ENCODE peak calls at places on chromosomes 13 and 19, in eight cellular contexts. B is stomach, K is transverse colon, Q is upper lobe of left lung, T is A549, J is ovary, F is tibial nerve, M is sigmoid colon. E is an unnamed sample.

GRCh38 chr13:22422023-22422422 is 751.1 kb downstream of the FGF9 start:
- DNase-seq in F (no peak), B (no peak), K (no peak), J (no peak), Q (no peak), T (no peak), M (no peak), E (no peak)

GRCh38 chr19:51688665-51689571 is 4.2 kb upstream of the SPACA6 start:
- DNase-seq in B (peak; percentile 88), M (peak; percentile 97), T (peak; percentile 95), J (peak; percentile 97), F (peak; percentile 90), Q (peak; percentile 91), K (peak; percentile 82), E (peak; percentile 93)

GRCh38 chr19:42067315-42067888 is 2.6 kb downstream of the GRIK5 start:
- DNase-seq in B (no peak), K (no peak), M (no peak), J (no peak), T (no peak), Q (no peak), F (no peak), E (no peak)

GRCh38 chr13:38752726-38753125 is 65.8 kb downstream of the FREM2 start:
- DNase-seq in K (no peak), M (no peak), B (no peak), J (no peak), T (no peak), Q (no peak), F (no peak), E (no peak)

GRCh38 chr13:77136902-77137420 is 110.0 kb upstream of the FBXL3 start:
- DNase-seq in F (no peak), J (no peak), M (no peak), T (no peak), B (no peak), Q (no peak), K (no peak), E (no peak)

GRCh38 chr19:19657397-19657783 is 6.1 kb downstream of the ATP13A1 start:
- DNase-seq in T (no peak), J (peak; percentile 33), K (no peak), F (no peak), Q (no peak), M (no peak), B (no peak), E (no peak)

GRCh38 chr19:39413903-39414608 is 1.6 kb downstream of the PLEKHG2 start:
- DNase-seq in J (peak; percentile 59), M (peak; percentile 81), F (no peak), K (peak; percentile 31), Q (peak; percentile 83), T (peak; percentile 77), B (no peak), E (peak; percentile 85)

GRCh38 chr13:103246581-103247200 is 180.5 kb upstream of the SLC10A2 start:
- DNase-seq in Q (no peak), K (no peak), J (no peak), B (no peak), F (no peak), M (no peak), T (no peak), E (no peak)

GRCh38 chr19:10812902-10813404 is 23.1 kb downstream of the TMED1 start:
- DNase-seq in B (peak; percentile 33), F (peak; percentile 38), Q (no peak), M (peak; percentile 83), T (peak; percentile 71), K (peak; percentile 34), J (no peak), E (no peak)

GRCh38 chr13:70366720-70367119 is 258.5 kb upstream of the KLHL1 start:
- DNase-seq in B (no peak), F (no peak), J (no peak), T (no peak), Q (no peak), M (no peak), K (no peak), E (no peak)

GRCh38 chr13:26538363-26539317 is 18.8 kb upstream of the WASF3 start:
- DNase-seq in Q (no peak), J (no peak), K (no peak), B (no peak), M (no peak), T (no peak), F (no peak), E (no peak)

GRCh38 chr13:36619535-36619934 is 54.3 kb upstream of the SERTM1 start:
- DNase-seq in K (no peak), M (no peak), J (no peak), Q (no peak), B (no peak), F (no peak), T (no peak), E (no peak)

DNA sequence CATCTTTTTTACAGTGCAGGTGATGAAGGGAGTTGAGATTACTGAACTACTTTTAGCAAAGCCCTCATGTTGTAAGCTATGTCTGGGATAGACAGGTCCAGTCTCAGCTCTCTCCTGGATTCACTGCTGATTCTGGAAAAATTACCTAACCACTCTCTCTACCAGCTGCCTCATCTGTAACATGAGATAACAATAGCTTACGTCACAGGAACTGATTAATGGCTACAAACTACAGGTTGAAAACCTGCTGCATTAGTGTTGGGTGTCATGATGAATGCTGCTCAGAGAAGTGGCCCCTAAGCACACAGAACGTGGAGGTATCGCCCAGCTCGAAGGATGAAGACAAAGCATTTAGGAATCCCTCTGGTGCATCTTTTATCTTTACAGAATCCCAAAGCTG is 277.8 kb downstream of the ABCC4 start:
- DNase-seq in T (no peak), J (no peak), M (no peak), K (no peak), Q (no peak), F (no peak), B (no peak), E (no peak)
- TF ChIP-seq EP300 in T (no peak), J (no peak), M (no peak), K (no peak), Q (no peak), F (no peak), B (no peak), E (no peak)

DNA sequence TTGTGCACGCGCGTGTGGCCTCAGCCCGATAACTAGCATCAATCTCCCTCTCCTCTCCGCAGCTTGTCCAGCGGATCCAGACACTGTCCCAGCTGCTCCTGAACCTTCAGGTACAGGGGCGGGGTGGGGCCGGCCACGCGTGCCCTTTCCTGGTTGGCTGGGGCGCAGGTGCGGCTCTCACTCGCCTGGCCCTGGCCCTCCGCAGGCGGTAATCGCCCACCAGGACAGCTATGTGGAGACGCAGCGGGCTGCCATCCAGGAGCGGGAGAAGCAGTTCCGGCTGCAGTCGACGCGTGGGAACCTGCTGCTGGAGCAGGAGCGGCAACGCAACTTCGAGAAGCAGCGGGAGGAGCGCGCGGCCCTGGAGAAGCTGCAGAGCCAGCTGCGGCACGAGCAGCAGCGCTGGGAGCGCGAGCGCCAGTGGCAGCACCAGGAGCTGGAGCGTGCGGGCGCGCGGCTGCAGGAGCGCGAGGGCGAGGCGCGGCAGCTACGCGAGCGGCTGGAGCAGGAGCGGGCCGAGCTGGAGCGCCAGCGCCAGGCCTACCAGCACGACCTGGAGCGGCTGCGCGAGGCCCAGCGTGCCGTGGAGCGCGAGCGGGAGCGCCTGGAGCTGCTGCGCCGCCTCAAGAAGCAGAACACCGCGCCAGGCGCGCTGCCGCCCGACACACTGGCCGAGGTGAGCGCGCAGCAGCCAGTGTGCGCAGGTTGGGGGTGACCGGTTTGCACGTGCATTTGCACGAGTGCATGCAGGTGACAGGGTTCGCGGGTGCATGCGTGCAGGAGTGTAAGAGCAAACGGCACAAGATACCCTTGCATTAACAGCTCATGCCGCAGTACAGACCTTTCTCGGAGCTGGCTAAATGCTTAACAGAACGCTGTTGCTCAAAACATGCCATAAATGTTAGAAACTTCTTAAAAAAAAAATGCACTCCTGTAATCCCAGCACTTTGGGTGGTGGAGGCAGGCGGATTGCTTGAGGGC is 21.5 kb downstream of the PEX11G start:
- DNase-seq in B (no peak), Q (peak; percentile 82), T (no peak), F (no peak), K (no peak), M (no peak), J (no peak), E (no peak)
- TF ChIP-seq POLR2A in B (no peak), Q (no peak), T (no peak), F (no peak), K (no peak), M (no peak), J (no peak), E (no peak)

GRCh38 chr13:44592448-44592847 is 16.3 kb upstream of the TSC22D1 start:
- DNase-seq in K (no peak), F (no peak), T (no peak), Q (no peak), J (no peak), M (no peak), B (no peak), E (no peak)

GRCh38 chr13:44591316-44591715 is 15.2 kb upstream of the TSC22D1 start:
- DNase-seq in T (no peak), F (no peak), B (no peak), M (no peak), J (no peak), Q (peak; percentile 70), K (no peak), E (no peak)
- TF ChIP-seq EP300 in T (no peak), F (no peak), B (no peak), M (no peak), J (no peak), Q (no peak), K (no peak), E (no peak)

GRCh38 chr13:45335397-45336024 is 5.5 kb downstream of the TPT1 start:
- DNase-seq in Q (no peak), M (no peak), K (no peak), J (no peak), F (no peak), T (no peak), B (no peak), E (no peak)

GRCh38 chr13:45333973-45334922 is 6.7 kb downstream of the TPT1 start:
- DNase-seq in T (no peak), F (no peak), B (no peak), J (no peak), M (no peak), Q (no peak), K (no peak), E (no peak)

GRCh38 chr13:45337803-45338202 is 3.2 kb downstream of the TPT1 start:
- DNase-seq in T (no peak), K (no peak), J (no peak), B (no peak), Q (no peak), M (no peak), F (no peak), E (no peak)

GRCh38 chr13:45337395-45337794 is 3.6 kb downstream of the TPT1 start:
- DNase-seq in K (no peak), J (no peak), B (no peak), M (no peak), Q (no peak), T (no peak), F (no peak), E (no peak)

DNA sequence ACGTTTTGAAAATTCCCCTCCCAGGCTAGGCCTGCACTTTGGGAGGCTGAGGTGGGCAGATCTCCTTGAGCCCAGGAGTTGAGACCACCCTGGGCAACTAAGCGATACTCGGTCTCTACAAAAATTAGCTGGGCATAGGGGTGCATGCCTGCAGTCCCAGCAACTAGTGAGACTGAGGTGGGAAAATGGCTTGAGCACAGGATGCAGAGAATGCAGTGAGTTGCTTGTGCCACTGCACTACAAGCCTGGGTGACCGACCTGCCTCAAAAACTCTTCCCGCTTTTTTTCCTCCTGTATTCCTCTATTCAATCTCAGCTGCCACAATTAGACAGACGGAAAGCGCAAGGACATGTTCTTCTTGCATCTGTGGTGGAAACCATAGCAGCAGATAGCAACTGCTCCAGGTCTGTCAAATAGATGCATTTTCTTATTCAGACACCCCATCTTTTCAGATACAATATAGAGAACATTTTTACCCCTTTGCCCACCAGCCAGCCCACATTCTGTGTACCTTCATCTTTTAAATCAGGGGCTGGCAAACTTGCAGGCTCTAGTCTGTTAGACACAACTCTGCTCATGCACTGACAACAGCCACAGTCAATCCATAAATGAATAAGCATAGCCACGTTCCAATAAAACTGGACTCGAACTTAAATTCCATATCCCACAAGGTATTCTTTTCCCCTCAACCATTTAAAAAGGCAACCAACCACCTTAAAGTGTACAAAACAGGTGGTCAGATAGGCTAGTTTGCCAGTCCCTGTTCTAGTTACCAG is 4.8 kb downstream of the TPT1 start:
- DNase-seq in Q (no peak), T (no peak), K (no peak), F (no peak), M (no peak), B (no peak), J (no peak), E (no peak)
- TF ChIP-seq POLR2A in Q (no peak), T (no peak), K (peak; percentile 12), F (no peak), M (no peak), B (no peak), J (no peak), E (no peak)